ENCODE peak calls at places on chromosomes 3 and 15, in eight cellular contexts. Y, N, O, D, G, V, Q and X are unnamed samples.

GRCh38 chr3:42557849-42558248 is 23.9 kb downstream of the SEC22C start:
- DNase-seq in N (peak; percentile 34), O (no peak), D (peak; percentile 40), G (no peak), V (no peak), Q (no peak), Y (no peak), X (no peak)

GRCh38 chr15:73991260-73991659 is 835 bp downstream of the STOML1 start:
- DNase-seq in N (no peak), G (peak; percentile 15), O (no peak), Q (no peak), D (no peak), V (no peak), Y (no peak), X (no peak)

GRCh38 chr3:195895900-195896360 is 12.4 kb downstream of the TNK2 start:
- DNase-seq in O (peak; percentile 68), G (peak; percentile 71), Q (peak; percentile 45), N (peak; percentile 65), D (peak; percentile 62), Y (peak; percentile 31), V (peak; percentile 52), X (no peak)

GRCh38 chr3:140731440-140732119 is 53.7 kb downstream of the TRIM42 start:
- DNase-seq in Q (no peak), N (no peak), O (peak; percentile 46), G (no peak), Y (no peak), V (no peak), D (no peak), X (no peak)

GRCh38 chr15:100670505-100671021 is 68.2 kb downstream of the ASB7 start:
- DNase-seq in Y (no peak), O (no peak), V (no peak), G (no peak), D (no peak), Q (no peak), N (no peak), X (no peak)

GRCh38 chr15:90955911-90956310 is 1.2 kb downstream of the RCCD1 start:
- DNase-seq in V (peak; percentile 69), N (no peak), Q (no peak), Y (no peak), O (peak; percentile 58), D (no peak), G (no peak), X (no peak)

GRCh38 chr3:55406666-55407425 is 80.3 kb downstream of the WNT5A start:
- DNase-seq in G (no peak), O (no peak), D (no peak), V (no peak), N (no peak), Q (no peak), Y (no peak), X (no peak)

GRCh38 chr3:138593488-138594149 is 441 bp downstream of the CEP70 start:
- DNase-seq in G (no peak), V (peak; percentile 33), D (no peak), N (no peak), Q (no peak), O (no peak), Y (no peak), X (no peak)

GRCh38 chr15:91192285-91193058 is 92.4 kb downstream of the SV2B start:
- DNase-seq in G (no peak), N (no peak), D (peak; percentile 31), V (no peak), Y (no peak), Q (no peak), O (peak; percentile 21), X (no peak)

GRCh38 chr15:79593119-79593869 is 161.2 kb downstream of the MINAR1 start:
- DNase-seq in V (no peak), G (peak; percentile 55), O (no peak), Q (no peak), Y (no peak), N (no peak), D (peak; percentile 37), X (no peak)

GRCh38 chr3:149026718-149027117 is 35.4 kb downstream of the GYG1 start:
- DNase-seq in O (no peak), G (no peak), V (no peak), N (no peak), D (peak; percentile 6), Y (no peak), Q (no peak), X (no peak)

GRCh38 chr3:67788396-67788795 is 134.0 kb upstream of the SUCLG2 start:
- DNase-seq in Q (no peak), O (no peak), G (no peak), N (no peak), Y (no peak), V (no peak), D (no peak), X (no peak)

GRCh38 chr3:124791639-124792111 is 61.4 kb downstream of the UMPS start:
- DNase-seq in G (no peak), N (no peak), Y (no peak), V (no peak), D (no peak), O (peak; percentile 16), Q (peak; percentile 62), X (no peak)

GRCh38 chr3:190116551-190117067 is 4.1 kb downstream of the P3H2 start:
- DNase-seq in Y (no peak), D (no peak), O (peak; percentile 28), V (no peak), N (no peak), G (no peak), Q (no peak), X (no peak)

GRCh38 chr3:152578769-152579168 is 256.2 kb upstream of the P2RY1 start:
- DNase-seq in N (no peak), G (no peak), O (no peak), Y (no peak), V (no peak), Q (no peak), D (no peak), X (no peak)

GRCh38 chr3:116201032-116201690 is 244.1 kb downstream of the LSAMP start:
- DNase-seq in O (no peak), V (no peak), Q (no peak), G (no peak), Y (no peak), D (no peak), N (no peak), X (peak; percentile 25)

GRCh38 chr15:101501703-101502373 is 12.3 kb upstream of the PCSK6 start:
- DNase-seq in Y (no peak), O (peak; percentile 42), V (no peak), N (peak; percentile 43), D (peak; percentile 88), G (peak; percentile 81), Q (peak; percentile 36), X (peak; percentile 1)

GRCh38 chr3:56547486-56547885 is 9.5 kb upstream of the CCDC66 start:
- DNase-seq in Y (no peak), G (no peak), Q (no peak), N (no peak), D (peak; percentile 28), V (no peak), O (no peak), X (peak; percentile 8)

GRCh38 chr15:84960391-84961113 is 21.1 kb upstream of the PDE8A start:
- DNase-seq in Q (no peak), Y (no peak), N (no peak), D (no peak), V (no peak), O (no peak), G (no peak), X (no peak)

GRCh38 chr3:76500746-76501275 is 539.1 kb upstream of the ROBO2 start:
- DNase-seq in N (no peak), O (no peak), G (no peak), Y (no peak), V (no peak), Q (no peak), D (no peak), X (no peak)

GRCh38 chr15:29698030-29698701 is 124.1 kb downstream of the TJP1 start:
- DNase-seq in Q (no peak), D (peak; percentile 98), Y (no peak), O (no peak), N (no peak), G (no peak), V (no peak), X (no peak)

GRCh38 chr15:34628577-34629152 is 45.2 kb upstream of the GOLGA8B start:
- DNase-seq in G (no peak), Q (no peak), V (no peak), N (no peak), O (no peak), Y (no peak), D (no peak), X (no peak)

GRCh38 chr3:61928020-61928419 is 366.6 kb downstream of the PTPRG start:
- DNase-seq in O (no peak), Q (no peak), V (no peak), G (no peak), N (no peak), D (no peak), Y (no peak), X (no peak)

GRCh38 chr3:164459526-164460151 is 618.7 kb downstream of the SI start:
- DNase-seq in Y (no peak), D (peak; percentile 22), G (no peak), N (no peak), O (no peak), V (no peak), Q (no peak), X (no peak)

GRCh38 chr3:43726511-43726910 is 35.8 kb downstream of the ABHD5 start:
- DNase-seq in G (no peak), V (no peak), N (no peak), D (no peak), Y (no peak), Q (no peak), O (no peak), X (no peak)

GRCh38 chr3:58005662-58006061 is 2.6 kb upstream of the FLNB start:
- DNase-seq in V (no peak), G (no peak), N (no peak), Y (no peak), O (no peak), D (no peak), Q (no peak), X (no peak)

GRCh38 chr3:183309276-183309675 is 56.2 kb downstream of the B3GNT5 start:
- DNase-seq in Y (no peak), O (no peak), G (no peak), D (no peak), N (no peak), V (no peak), Q (peak; percentile 72), X (no peak)

GRCh38 chr3:4689021-4689420 is 195.9 kb downstream of the ITPR1 start:
- DNase-seq in N (no peak), Y (no peak), V (no peak), D (no peak), O (no peak), Q (no peak), G (no peak), X (no peak)

GRCh38 chr15:23420806-23421575 is 26.1 kb downstream of the GOLGA6L2 start:
- DNase-seq in N (no peak), Y (no peak), V (no peak), G (no peak), D (no peak), O (peak; percentile 70), Q (no peak), X (no peak)

GRCh38 chr15:80609512-80609946 is 85.6 kb upstream of the ABHD17C start:
- DNase-seq in V (no peak), Y (no peak), D (no peak), Q (no peak), N (no peak), O (no peak), G (no peak), X (no peak)

GRCh38 chr3:44983413-44984040 is 7.5 kb downstream of the EXOSC7 start:
- DNase-seq in Y (no peak), N (no peak), V (no peak), O (no peak), Q (no peak), G (no peak), D (no peak), X (no peak)

GRCh38 chr3:23889401-23889800 is 27.4 kb downstream of the NKIRAS1 start:
- DNase-seq in V (no peak), N (no peak), Q (no peak), O (no peak), Y (no peak), G (no peak), D (no peak), X (no peak)

GRCh38 chr3:10365791-10366190 is 44.9 kb upstream of the SEC13 start:
- DNase-seq in D (no peak), Y (no peak), O (no peak), N (no peak), G (no peak), V (no peak), Q (no peak), X (no peak)

GRCh38 chr3:136862611-136862951 is 573 bp downstream of the NCK1 start:
- DNase-seq in D (peak; percentile 73), N (no peak), Q (peak; percentile 34), Y (peak; percentile 27), V (peak; percentile 75), O (peak; percentile 73), G (no peak), X (peak; percentile 27)